ENCODE peak calls at places on chromosome 1, in nine cellular contexts. U, Z, L, N, Q, M, C, D and W are unnamed samples. For H3K4me1, the result is how much of the 10 kb centered on the place peaks cover.

GRCh38 chr1:8702848-8703810 is 114.3 kb downstream of the RERE start:
- DNase-seq in N (peak), C (peak), U (peak), D (peak), M (peak), Q (peak), Z (peak), L (peak), W (peak)

GRCh38 chr1:1205769-1206375 is 520 bp downstream of the TNFRSF18 start:
- DNase-seq in D (no peak), N (no peak), C (no peak), Z (no peak), Q (peak), U (peak), L (no peak), M (no peak), W (no peak)

GRCh38 chr1:163766537-163766936 is 444.8 kb downstream of the NUF2 start:
- DNase-seq in C (no peak), Q (no peak), Z (no peak), U (no peak), M (no peak), L (no peak), N (no peak), D (no peak), W (no peak)

GRCh38 chr1:207673399-207673798 is 28.5 kb downstream of the CR1L start:
- DNase-seq in Z (no peak), C (no peak), L (no peak), U (no peak), Q (no peak), D (no peak), M (peak), N (no peak), W (no peak)

GRCh38 chr1:43225168-43225567 is 44.6 kb upstream of the TMEM125 start:
- DNase-seq in N (no peak), C (no peak), Q (no peak), Z (no peak), U (no peak), D (no peak), M (peak), L (no peak), W (no peak)

GRCh38 chr1:111417755-111418154 is 9.8 kb downstream of the OVGP1 start:
- DNase-seq in L (no peak), C (peak), Z (no peak), N (no peak), U (no peak), M (no peak), Q (no peak), D (peak), W (no peak)

GRCh38 chr1:184160942-184161698 is 109.6 kb downstream of the TSEN15 start:
- DNase-seq in Z (no peak), U (no peak), D (peak), L (no peak), M (no peak), C (no peak), Q (peak), N (no peak), W (peak)

GRCh38 chr1:15835205-15835740 is 12.2 kb upstream of the SPEN start:
- DNase-seq in U (no peak), N (no peak), M (no peak), Q (no peak), Z (no peak), L (no peak), D (no peak), C (no peak), W (no peak)

GRCh38 chr1:3898994-3899775 is 887 bp downstream of the C1orf174 start:
- DNase-seq in D (no peak), N (no peak), L (no peak), U (no peak), Q (no peak), M (peak), Z (no peak), C (peak), W (peak)

GRCh38 chr1:9128161-9128519 is 762 bp downstream of the GPR157 start:
- DNase-seq in Q (peak), U (no peak), Z (peak), N (no peak), D (no peak), M (no peak), C (no peak), L (no peak), W (no peak)

GRCh38 chr1:184935919-184936798 is 38.1 kb downstream of the NIBAN1 start:
- DNase-seq in Z (no peak), U (no peak), C (no peak), M (no peak), Q (no peak), N (no peak), L (no peak), D (no peak), W (no peak)

DNA sequence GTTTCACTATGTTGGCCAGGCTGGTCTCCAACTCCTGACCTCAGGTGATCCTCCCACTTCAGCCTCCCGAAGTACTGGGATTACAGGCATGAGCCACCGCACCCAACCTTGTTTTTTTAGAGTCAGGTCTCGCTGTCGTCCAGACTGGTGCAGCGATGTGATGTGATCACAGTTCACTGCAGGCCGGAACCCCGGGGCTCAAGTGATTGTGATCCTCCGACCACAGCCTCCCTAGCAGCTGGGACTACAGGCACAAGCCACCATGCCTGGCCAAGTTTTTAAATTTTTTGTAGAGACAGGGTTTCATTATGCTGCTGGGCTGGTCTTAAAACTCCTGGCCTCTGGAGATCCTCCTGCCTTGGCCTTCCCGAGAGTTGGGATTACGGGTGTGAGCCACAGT is 46.1 kb upstream of the LIN9 start:
- DNase-seq in Z (no peak), M (no peak), L (no peak), Q (no peak), U (no peak), C (no peak), N (no peak), D (no peak), W (no peak)
- H3K4me1 ChIP-seq in Z (under half), M (under half), L (under half), Q (under half), U (under half), C (under half), N (under half), D (under half), W (under half)

DNA sequence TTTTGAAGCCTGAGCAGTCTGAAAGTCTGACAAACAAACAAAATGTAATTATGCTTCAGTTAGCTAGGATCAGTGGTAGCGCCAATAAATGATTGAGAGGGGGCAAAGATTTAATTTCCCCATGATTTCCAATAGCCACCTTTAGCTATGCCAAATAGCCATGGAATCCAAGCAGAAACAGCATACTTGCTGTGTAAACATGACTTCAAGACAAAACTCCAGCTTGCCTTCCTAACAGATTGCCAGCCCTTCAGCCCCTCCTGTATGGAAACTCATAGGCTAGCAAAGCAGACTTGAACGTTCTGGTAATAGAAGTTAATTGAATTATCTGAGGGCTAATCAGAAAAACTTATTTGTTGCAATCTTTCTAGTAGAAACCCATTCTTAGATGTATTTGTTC is 25.6 kb upstream of the SLC30A1 start:
- DNase-seq in N (no peak), Z (no peak), C (no peak), U (no peak), Q (no peak), L (no peak), M (no peak), D (no peak), W (no peak)
- H3K4me3 ChIP-seq in N (no peak), Z (no peak), C (no peak), U (no peak), Q (no peak), L (no peak), M (peak), D (no peak), W (no peak)

GRCh38 chr1:198054510-198054909 is 102.3 kb upstream of the NEK7 start:
- DNase-seq in D (no peak), U (no peak), Z (no peak), M (no peak), Q (no peak), L (no peak), C (no peak), N (no peak), W (no peak)

GRCh38 chr1:198056255-198056654 is 100.5 kb upstream of the NEK7 start:
- DNase-seq in N (no peak), Z (no peak), L (no peak), Q (no peak), U (no peak), C (peak), M (peak), D (no peak), W (no peak)
- TF ChIP-seq CTCF in N (no peak), Z (no peak), L (no peak), Q (no peak), U (no peak), C (no peak), M (peak), D (no peak), W (no peak)

DNA sequence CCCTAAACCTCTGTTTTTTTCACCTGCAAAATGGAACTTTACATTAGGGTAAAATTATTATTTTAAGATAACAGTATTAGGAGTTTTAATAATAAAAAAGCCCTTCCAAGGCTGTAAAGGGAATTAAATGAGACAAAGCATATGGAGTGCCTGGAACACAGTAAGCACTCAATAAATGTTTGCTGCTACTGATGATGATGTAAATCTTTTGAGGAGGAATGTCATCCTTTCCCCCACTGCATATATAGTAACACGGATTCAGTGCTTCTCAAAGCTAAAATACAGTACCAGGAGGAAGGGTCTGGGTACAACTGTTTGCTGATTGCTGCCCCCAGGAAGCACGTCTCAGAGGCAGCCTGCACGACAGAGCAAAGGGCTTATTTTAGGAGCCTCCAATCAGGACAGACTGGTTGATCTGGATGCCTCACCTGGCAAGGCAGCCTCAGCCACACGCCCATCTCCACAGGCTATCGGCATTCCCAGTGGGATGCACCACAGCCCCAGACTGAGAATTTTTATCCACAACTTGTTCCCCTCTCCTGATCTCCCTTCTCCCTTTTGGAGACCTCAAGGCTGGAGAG is 64.4 kb downstream of the GADD45A start:
- DNase-seq in D (no peak), L (no peak), Q (no peak), C (no peak), U (no peak), M (no peak), N (no peak), Z (peak), W (no peak)
- H3K4me1 ChIP-seq in D (under half), L (under half), Q (under half), C (half or more), U (under half), M (under half), N (half or more), Z (under half), W (under half)